ENCODE peak calls at places on chromosomes 5 and 9, in four cellular contexts. One of them, this sample, is unnamed. For H3K4me1, the result is how much of the 10 kb centered on the place peaks cover.

GRCh38 chr9:137379761-137380161 is 43.2 kb downstream of the EXD3 start:
- DNase-seq in uterus: no peak
- DNase-seq in neural progenitor cell: no peak
- DNase-seq in ascending aorta: peak
- DNase-seq in this sample: no peak

GRCh38 chr5:1737790-1738405 is 61.7 kb downstream of the MRPL36 start:
- DNase-seq in uterus: no peak
- DNase-seq in neural progenitor cell: peak
- DNase-seq in ascending aorta: peak
- DNase-seq in this sample: peak

GRCh38 chr9:111431684-111432083 is 52.5 kb downstream of the ECPAS start:
- DNase-seq in uterus: no peak
- DNase-seq in neural progenitor cell: no peak
- DNase-seq in ascending aorta: no peak
- DNase-seq in this sample: no peak

GRCh38 chr5:132087176-132087575 is 13.6 kb downstream of the CSF2 start:
- DNase-seq in uterus: no peak
- DNase-seq in neural progenitor cell: no peak
- DNase-seq in ascending aorta: no peak
- DNase-seq in this sample: no peak

GRCh38 chr9:86352440-86353106 is 1.6 kb downstream of the TUT7 start:
- DNase-seq in uterus: no peak
- DNase-seq in neural progenitor cell: no peak
- DNase-seq in ascending aorta: no peak
- DNase-seq in this sample: no peak

GRCh38 chr5:132253452-132254320 is 3.8 kb upstream of the PDLIM4 start:
- DNase-seq in uterus: no peak
- DNase-seq in neural progenitor cell: no peak
- DNase-seq in ascending aorta: peak
- DNase-seq in this sample: no peak

GRCh38 chr9:106861585-106862114 is 1.3 kb upstream of the ZNF462 start:
- DNase-seq in uterus: no peak
- DNase-seq in neural progenitor cell: no peak
- DNase-seq in ascending aorta: no peak
- DNase-seq in this sample: no peak

GRCh38 chr5:172364773-172365172 is 81.2 kb upstream of the UBTD2 start:
- DNase-seq in uterus: no peak
- DNase-seq in neural progenitor cell: no peak
- DNase-seq in ascending aorta: no peak
- DNase-seq in this sample: no peak

GRCh38 chr5:71905804-71906711 is 187.0 kb downstream of the CARTPT start:
- DNase-seq in uterus: peak
- DNase-seq in neural progenitor cell: no peak
- DNase-seq in ascending aorta: no peak
- DNase-seq in this sample: no peak

GRCh38 chr5:78779771-78780616 is 131.4 kb upstream of the LHFPL2 start:
- DNase-seq in uterus: no peak
- DNase-seq in neural progenitor cell: no peak
- DNase-seq in ascending aorta: no peak
- DNase-seq in this sample: no peak

GRCh38 chr5:72477176-72477575 is 30.0 kb downstream of the ZNF366 start:
- DNase-seq in uterus: no peak
- DNase-seq in neural progenitor cell: no peak
- DNase-seq in ascending aorta: no peak
- DNase-seq in this sample: no peak

GRCh38 chr5:137096149-137097103 is 402.7 kb downstream of the SPOCK1 start:
- DNase-seq in uterus: no peak
- DNase-seq in neural progenitor cell: no peak
- DNase-seq in ascending aorta: no peak
- DNase-seq in this sample: no peak

GRCh38 chr5:66647146-66647856 is 51.1 kb downstream of the MAST4 start:
- DNase-seq in uterus: no peak
- DNase-seq in neural progenitor cell: no peak
- DNase-seq in ascending aorta: no peak
- DNase-seq in this sample: no peak

GRCh38 chr5:177362102-177362868 is 4.6 kb downstream of the RGS14 start:
- DNase-seq in uterus: no peak
- DNase-seq in neural progenitor cell: no peak
- DNase-seq in ascending aorta: no peak
- DNase-seq in this sample: peak

GRCh38 chr5:72604111-72604792 is 97.0 kb upstream of the ZNF366 start:
- DNase-seq in uterus: no peak
- DNase-seq in neural progenitor cell: no peak
- DNase-seq in ascending aorta: no peak
- DNase-seq in this sample: no peak

GRCh38 chr9:130936285-130937117 is 2.5 kb downstream of the FIBCD1 start:
- DNase-seq in uterus: no peak
- DNase-seq in neural progenitor cell: peak
- DNase-seq in ascending aorta: peak
- DNase-seq in this sample: peak

GRCh38 chr5:92808474-92808873 is 772.5 kb downstream of the NR2F1-AS1 start:
- DNase-seq in uterus: no peak
- DNase-seq in neural progenitor cell: no peak
- DNase-seq in ascending aorta: no peak
- DNase-seq in this sample: no peak

GRCh38 chr9:23322392-23322791 is 503.6 kb downstream of the ELAVL2 start:
- DNase-seq in uterus: no peak
- DNase-seq in neural progenitor cell: peak
- DNase-seq in ascending aorta: no peak
- DNase-seq in this sample: peak

GRCh38 chr5:142753114-142753764 is 16.9 kb upstream of the ARHGAP26 start:
- DNase-seq in uterus: peak
- DNase-seq in neural progenitor cell: no peak
- DNase-seq in ascending aorta: peak
- DNase-seq in this sample: no peak

GRCh38 chr5:100731768-100732167 is 171.3 kb downstream of the ST8SIA4 start:
- DNase-seq in uterus: no peak
- DNase-seq in neural progenitor cell: no peak
- DNase-seq in ascending aorta: no peak
- DNase-seq in this sample: no peak

GRCh38 chr5:95572016-95572415 is 17.1 kb downstream of the ARSK start:
- DNase-seq in uterus: no peak
- DNase-seq in neural progenitor cell: no peak
- DNase-seq in ascending aorta: no peak
- DNase-seq in this sample: no peak

GRCh38 chr5:52007230-52007858 is 624.1 kb downstream of the ISL1 start:
- DNase-seq in uterus: no peak
- DNase-seq in neural progenitor cell: peak
- DNase-seq in ascending aorta: no peak
- DNase-seq in this sample: peak

GRCh38 chr5:149271195-149271716 is 403 bp upstream of the AFAP1L1 start:
- DNase-seq in uterus: no peak
- DNase-seq in neural progenitor cell: no peak
- DNase-seq in ascending aorta: no peak
- DNase-seq in this sample: peak

GRCh38 chr9:81814404-81814793 is 113.8 kb upstream of the SPATA31D4 start:
- DNase-seq in uterus: no peak
- DNase-seq in neural progenitor cell: no peak
- DNase-seq in ascending aorta: no peak
- DNase-seq in this sample: peak
- H3K4me1 ChIP-seq in uterus: under half
- H3K4me1 ChIP-seq in neural progenitor cell: under half
- H3K4me1 ChIP-seq in ascending aorta: under half
- H3K4me1 ChIP-seq in this sample: under half

GRCh38 chr9:26504057-26504456 is 388.5 kb downstream of the CAAP1 start:
- DNase-seq in uterus: no peak
- DNase-seq in neural progenitor cell: no peak
- DNase-seq in ascending aorta: no peak
- DNase-seq in this sample: no peak

GRCh38 chr9:26500471-26500870 is 392.1 kb downstream of the CAAP1 start:
- DNase-seq in uterus: no peak
- DNase-seq in neural progenitor cell: no peak
- DNase-seq in ascending aorta: no peak
- DNase-seq in this sample: no peak

GRCh38 chr9:26502311-26502710 is 390.3 kb downstream of the CAAP1 start:
- DNase-seq in uterus: no peak
- DNase-seq in neural progenitor cell: peak
- DNase-seq in ascending aorta: no peak
- DNase-seq in this sample: peak
- H3K4me1 ChIP-seq in uterus: under half
- H3K4me1 ChIP-seq in neural progenitor cell: under half
- H3K4me1 ChIP-seq in ascending aorta: under half
- H3K4me1 ChIP-seq in this sample: under half

GRCh38 chr5:124698774-124699173 is 47.7 kb downstream of the ZNF608 start:
- DNase-seq in uterus: no peak
- DNase-seq in neural progenitor cell: no peak
- DNase-seq in ascending aorta: no peak
- DNase-seq in this sample: no peak
- H3K4me1 ChIP-seq in uterus: under half
- H3K4me1 ChIP-seq in neural progenitor cell: half or more
- H3K4me1 ChIP-seq in ascending aorta: under half
- H3K4me1 ChIP-seq in this sample: half or more

GRCh38 chr9:18990494-18990893 is 42.5 kb downstream of the SAXO1 start:
- DNase-seq in uterus: no peak
- DNase-seq in neural progenitor cell: no peak
- DNase-seq in ascending aorta: no peak
- DNase-seq in this sample: no peak
- H3K4me1 ChIP-seq in uterus: under half
- H3K4me1 ChIP-seq in neural progenitor cell: under half
- H3K4me1 ChIP-seq in ascending aorta: under half
- H3K4me1 ChIP-seq in this sample: under half

DNA sequence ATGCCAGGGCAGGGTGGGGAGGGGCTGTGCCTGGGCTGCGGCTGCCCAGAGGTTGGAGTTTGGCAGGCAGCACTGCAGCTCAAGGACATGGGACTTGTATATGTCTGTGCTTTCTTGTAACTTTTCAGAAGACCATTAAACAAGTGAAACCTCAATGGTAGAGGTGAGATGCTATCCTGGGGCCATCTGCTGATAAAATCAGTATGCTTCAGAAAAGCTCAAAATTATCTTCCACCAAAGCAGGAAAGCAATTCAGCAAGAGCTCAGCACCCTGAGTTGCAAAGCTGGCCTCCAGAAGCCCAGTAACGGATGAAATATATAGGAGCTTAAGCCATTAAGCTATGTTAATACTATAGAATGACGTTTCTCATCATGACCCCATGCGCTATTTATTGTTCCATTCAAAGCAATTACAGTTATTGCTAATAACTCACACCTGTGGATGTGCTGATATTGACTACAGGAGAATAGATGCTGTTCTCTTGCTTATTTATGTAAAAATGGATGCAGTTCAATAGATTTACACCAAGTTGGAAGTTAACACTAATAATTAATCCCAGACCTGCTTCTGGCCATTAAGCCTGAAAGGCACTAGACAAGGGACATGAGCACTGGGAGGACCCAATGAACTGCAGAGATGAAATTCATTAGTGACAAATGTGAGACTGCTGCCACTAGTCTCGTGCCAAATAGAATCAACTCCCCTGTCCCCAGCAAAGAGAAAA is 316.3 kb upstream of the PANK3 start:
- DNase-seq in uterus: no peak
- DNase-seq in neural progenitor cell: no peak
- DNase-seq in ascending aorta: no peak
- DNase-seq in this sample: no peak
- H3K4me1 ChIP-seq in uterus: under half
- H3K4me1 ChIP-seq in neural progenitor cell: under half
- H3K4me1 ChIP-seq in ascending aorta: under half
- H3K4me1 ChIP-seq in this sample: under half

GRCh38 chr5:119358901-119359603 is 3.2 kb downstream of the TNFAIP8 start:
- DNase-seq in uterus: no peak
- DNase-seq in neural progenitor cell: no peak
- DNase-seq in ascending aorta: no peak
- DNase-seq in this sample: peak

GRCh38 chr5:119362714-119363113 is 6.9 kb downstream of the TNFAIP8 start:
- DNase-seq in uterus: no peak
- DNase-seq in neural progenitor cell: no peak
- DNase-seq in ascending aorta: no peak
- DNase-seq in this sample: no peak

GRCh38 chr5:119361723-119362122 is 5.9 kb downstream of the TNFAIP8 start:
- DNase-seq in uterus: no peak
- DNase-seq in neural progenitor cell: no peak
- DNase-seq in ascending aorta: no peak
- DNase-seq in this sample: no peak

GRCh38 chr5:119359737-119360413 is 4.1 kb downstream of the TNFAIP8 start:
- DNase-seq in uterus: no peak
- DNase-seq in neural progenitor cell: no peak
- DNase-seq in ascending aorta: no peak
- DNase-seq in this sample: no peak

DNA sequence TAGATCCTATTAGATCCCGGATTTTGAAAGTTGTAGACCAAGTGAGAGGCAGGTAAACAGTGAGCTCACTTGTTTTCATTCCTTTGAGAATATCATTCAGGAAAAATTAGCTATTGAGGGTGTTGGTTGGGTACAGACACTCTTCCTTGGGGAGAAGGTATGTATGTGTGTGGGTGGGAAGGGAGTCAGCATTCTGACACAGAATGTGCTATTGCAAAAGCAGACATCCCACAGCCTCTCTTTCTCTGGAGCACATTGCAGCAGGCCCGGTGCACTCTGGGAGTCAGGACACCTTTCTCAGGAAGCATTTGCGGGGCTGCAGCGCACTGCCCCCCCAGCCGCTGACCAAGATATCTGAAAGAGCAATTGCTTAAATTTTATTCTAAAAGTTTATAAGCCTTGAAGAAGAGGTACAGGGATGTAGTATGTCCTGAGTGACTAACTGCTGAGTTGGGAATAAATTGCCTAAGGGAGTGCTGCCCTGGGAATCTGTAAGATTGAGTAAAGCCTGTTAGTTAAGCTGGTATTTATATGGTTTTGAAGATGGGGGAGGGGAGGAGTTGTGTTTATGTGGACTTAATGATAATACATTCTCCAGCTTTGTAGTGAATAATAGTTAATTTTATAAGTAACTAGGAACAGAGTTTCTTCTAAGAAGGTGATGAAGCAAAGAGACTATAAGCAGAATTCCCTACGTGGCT is 5.2 kb downstream of the TNFAIP8 start:
- DNase-seq in uterus: no peak
- DNase-seq in neural progenitor cell: no peak
- DNase-seq in ascending aorta: no peak
- DNase-seq in this sample: no peak
- H3K4me1 ChIP-seq in uterus: under half
- H3K4me1 ChIP-seq in neural progenitor cell: under half
- H3K4me1 ChIP-seq in ascending aorta: under half
- H3K4me1 ChIP-seq in this sample: under half

GRCh38 chr5:57199866-57200265 is 26.0 kb downstream of the GPBP1 start:
- DNase-seq in uterus: no peak
- DNase-seq in neural progenitor cell: no peak
- DNase-seq in ascending aorta: no peak
- DNase-seq in this sample: peak
- H3K4me1 ChIP-seq in uterus: under half
- H3K4me1 ChIP-seq in neural progenitor cell: under half
- H3K4me1 ChIP-seq in ascending aorta: under half
- H3K4me1 ChIP-seq in this sample: under half

GRCh38 chr9:132008871-132009812 is 70.5 kb downstream of the MED27 start:
- DNase-seq in uterus: no peak
- DNase-seq in neural progenitor cell: no peak
- DNase-seq in ascending aorta: no peak
- DNase-seq in this sample: no peak
- H3K4me1 ChIP-seq in uterus: under half
- H3K4me1 ChIP-seq in neural progenitor cell: under half
- H3K4me1 ChIP-seq in ascending aorta: under half
- H3K4me1 ChIP-seq in this sample: under half

This sample was measured in GM23338.